ENCODE peak calls at places on chromosomes 3 and 15, in five cellular contexts. One of them, this sample, is unnamed.

GRCh38 chr15:26572606-26573350 is 200.1 kb downstream of the GABRB3 start:
- DNase-seq in AG20443: no peak
- DNase-seq in stimulated activated CD4-positive, alpha-beta T cell treated with anti-CD3 and anti-CD28 coated beads, Interleukin-4, amount 100 ng/mL, for 48 hours: no peak
- DNase-seq in PC-3: no peak
- DNase-seq in ELF-1: no peak
- DNase-seq in this sample: no peak

GRCh38 chr3:171349392-171349791 is 110.8 kb downstream of the TNIK start:
- DNase-seq in AG20443: no peak
- DNase-seq in stimulated activated CD4-positive, alpha-beta T cell treated with anti-CD3 and anti-CD28 coated beads, Interleukin-4, amount 100 ng/mL, for 48 hours: no peak
- DNase-seq in PC-3: peak
- DNase-seq in ELF-1: no peak
- DNase-seq in this sample: no peak

GRCh38 chr3:104952587-104952986 is 414.1 kb upstream of the ALCAM start:
- DNase-seq in AG20443: peak
- DNase-seq in stimulated activated CD4-positive, alpha-beta T cell treated with anti-CD3 and anti-CD28 coated beads, Interleukin-4, amount 100 ng/mL, for 48 hours: no peak
- DNase-seq in PC-3: peak
- DNase-seq in ELF-1: no peak
- DNase-seq in this sample: peak

GRCh38 chr3:86986666-86987420 is 4.1 kb downstream of the VGLL3 start:
- DNase-seq in AG20443: no peak
- DNase-seq in stimulated activated CD4-positive, alpha-beta T cell treated with anti-CD3 and anti-CD28 coated beads, Interleukin-4, amount 100 ng/mL, for 48 hours: no peak
- DNase-seq in PC-3: no peak
- DNase-seq in ELF-1: no peak
- DNase-seq in this sample: peak

GRCh38 chr3:17360991-17361390 is 381.4 kb downstream of the TBC1D5 start:
- DNase-seq in AG20443: no peak
- DNase-seq in stimulated activated CD4-positive, alpha-beta T cell treated with anti-CD3 and anti-CD28 coated beads, Interleukin-4, amount 100 ng/mL, for 48 hours: no peak
- DNase-seq in PC-3: no peak
- DNase-seq in ELF-1: no peak
- DNase-seq in this sample: no peak

GRCh38 chr3:170355738-170356595 is 1.5 kb upstream of the SKIL start:
- DNase-seq in AG20443: peak
- DNase-seq in stimulated activated CD4-positive, alpha-beta T cell treated with anti-CD3 and anti-CD28 coated beads, Interleukin-4, amount 100 ng/mL, for 48 hours: peak
- DNase-seq in PC-3: no peak
- DNase-seq in ELF-1: peak
- DNase-seq in this sample: peak

GRCh38 chr3:118187221-118187620 is 847.4 kb downstream of the IGSF11 start:
- DNase-seq in AG20443: no peak
- DNase-seq in stimulated activated CD4-positive, alpha-beta T cell treated with anti-CD3 and anti-CD28 coated beads, Interleukin-4, amount 100 ng/mL, for 48 hours: no peak
- DNase-seq in PC-3: peak
- DNase-seq in ELF-1: no peak
- DNase-seq in this sample: no peak

GRCh38 chr3:100992086-100993033 is 861 bp downstream of the ABI3BP start:
- DNase-seq in AG20443: peak
- DNase-seq in stimulated activated CD4-positive, alpha-beta T cell treated with anti-CD3 and anti-CD28 coated beads, Interleukin-4, amount 100 ng/mL, for 48 hours: no peak
- DNase-seq in PC-3: peak
- DNase-seq in ELF-1: no peak
- DNase-seq in this sample: peak

GRCh38 chr15:51731549-51732267 is 5.7 kb downstream of the LYSMD2 start:
- DNase-seq in AG20443: no peak
- DNase-seq in stimulated activated CD4-positive, alpha-beta T cell treated with anti-CD3 and anti-CD28 coated beads, Interleukin-4, amount 100 ng/mL, for 48 hours: no peak
- DNase-seq in PC-3: no peak
- DNase-seq in ELF-1: no peak
- DNase-seq in this sample: no peak

GRCh38 chr3:39415983-39416382 is 9.5 kb downstream of the RPSA start:
- DNase-seq in AG20443: no peak
- DNase-seq in stimulated activated CD4-positive, alpha-beta T cell treated with anti-CD3 and anti-CD28 coated beads, Interleukin-4, amount 100 ng/mL, for 48 hours: no peak
- DNase-seq in PC-3: peak
- DNase-seq in ELF-1: peak
- DNase-seq in this sample: no peak

GRCh38 chr3:41243183-41243582 is 43.9 kb downstream of the CTNNB1 start:
- DNase-seq in AG20443: no peak
- DNase-seq in stimulated activated CD4-positive, alpha-beta T cell treated with anti-CD3 and anti-CD28 coated beads, Interleukin-4, amount 100 ng/mL, for 48 hours: no peak
- DNase-seq in PC-3: no peak
- DNase-seq in ELF-1: no peak
- DNase-seq in this sample: no peak

GRCh38 chr3:28326458-28326926 is 22.0 kb upstream of the ZCWPW2 start:
- DNase-seq in AG20443: no peak
- DNase-seq in stimulated activated CD4-positive, alpha-beta T cell treated with anti-CD3 and anti-CD28 coated beads, Interleukin-4, amount 100 ng/mL, for 48 hours: no peak
- DNase-seq in PC-3: no peak
- DNase-seq in ELF-1: no peak
- DNase-seq in this sample: no peak

GRCh38 chr3:179929091-179929529 is 107.6 kb downstream of the PEX5L start:
- DNase-seq in AG20443: peak
- DNase-seq in stimulated activated CD4-positive, alpha-beta T cell treated with anti-CD3 and anti-CD28 coated beads, Interleukin-4, amount 100 ng/mL, for 48 hours: peak
- DNase-seq in PC-3: peak
- DNase-seq in ELF-1: peak
- DNase-seq in this sample: no peak

GRCh38 chr15:65944404-65944803 is 75.1 kb downstream of the RAB11A start:
- DNase-seq in AG20443: no peak
- DNase-seq in stimulated activated CD4-positive, alpha-beta T cell treated with anti-CD3 and anti-CD28 coated beads, Interleukin-4, amount 100 ng/mL, for 48 hours: no peak
- DNase-seq in PC-3: no peak
- DNase-seq in ELF-1: no peak
- DNase-seq in this sample: no peak

GRCh38 chr3:37861540-37862051 is at the start of gene CTDSPL:
- DNase-seq in AG20443: peak
- DNase-seq in stimulated activated CD4-positive, alpha-beta T cell treated with anti-CD3 and anti-CD28 coated beads, Interleukin-4, amount 100 ng/mL, for 48 hours: no peak
- DNase-seq in PC-3: peak
- DNase-seq in ELF-1: no peak
- DNase-seq in this sample: no peak

GRCh38 chr3:126056681-126057546 is 27.0 kb downstream of the SLC41A3 start:
- DNase-seq in AG20443: peak
- DNase-seq in stimulated activated CD4-positive, alpha-beta T cell treated with anti-CD3 and anti-CD28 coated beads, Interleukin-4, amount 100 ng/mL, for 48 hours: no peak
- DNase-seq in PC-3: no peak
- DNase-seq in ELF-1: peak
- DNase-seq in this sample: peak

GRCh38 chr15:55861115-55861514 is 118.2 kb upstream of the PRTG start:
- DNase-seq in AG20443: no peak
- DNase-seq in stimulated activated CD4-positive, alpha-beta T cell treated with anti-CD3 and anti-CD28 coated beads, Interleukin-4, amount 100 ng/mL, for 48 hours: no peak
- DNase-seq in PC-3: no peak
- DNase-seq in ELF-1: no peak
- DNase-seq in this sample: no peak

GRCh38 chr15:78049691-78050440 is 27.6 kb downstream of the TBC1D2B start:
- DNase-seq in AG20443: peak
- DNase-seq in stimulated activated CD4-positive, alpha-beta T cell treated with anti-CD3 and anti-CD28 coated beads, Interleukin-4, amount 100 ng/mL, for 48 hours: peak
- DNase-seq in PC-3: peak
- DNase-seq in ELF-1: no peak
- DNase-seq in this sample: peak

GRCh38 chr3:60674870-60675269 is 576.4 kb downstream of the FHIT start:
- DNase-seq in AG20443: no peak
- DNase-seq in stimulated activated CD4-positive, alpha-beta T cell treated with anti-CD3 and anti-CD28 coated beads, Interleukin-4, amount 100 ng/mL, for 48 hours: no peak
- DNase-seq in PC-3: no peak
- DNase-seq in ELF-1: no peak
- DNase-seq in this sample: no peak

GRCh38 chr15:81071130-81071529 is 62.9 kb upstream of the CFAP161 start:
- DNase-seq in AG20443: peak
- DNase-seq in stimulated activated CD4-positive, alpha-beta T cell treated with anti-CD3 and anti-CD28 coated beads, Interleukin-4, amount 100 ng/mL, for 48 hours: no peak
- DNase-seq in PC-3: no peak
- DNase-seq in ELF-1: no peak
- DNase-seq in this sample: no peak

GRCh38 chr3:70832035-70832795 is 519.8 kb upstream of the MDFIC2 start:
- DNase-seq in AG20443: peak
- DNase-seq in stimulated activated CD4-positive, alpha-beta T cell treated with anti-CD3 and anti-CD28 coated beads, Interleukin-4, amount 100 ng/mL, for 48 hours: no peak
- DNase-seq in PC-3: peak
- DNase-seq in ELF-1: no peak
- DNase-seq in this sample: no peak

GRCh38 chr3:8406479-8406878 is 95.1 kb upstream of the LMCD1 start:
- DNase-seq in AG20443: no peak
- DNase-seq in stimulated activated CD4-positive, alpha-beta T cell treated with anti-CD3 and anti-CD28 coated beads, Interleukin-4, amount 100 ng/mL, for 48 hours: no peak
- DNase-seq in PC-3: no peak
- DNase-seq in ELF-1: no peak
- DNase-seq in this sample: no peak

GRCh38 chr3:14472471-14473351 is 67.4 kb downstream of the GRIP2 start:
- DNase-seq in AG20443: peak
- DNase-seq in stimulated activated CD4-positive, alpha-beta T cell treated with anti-CD3 and anti-CD28 coated beads, Interleukin-4, amount 100 ng/mL, for 48 hours: peak
- DNase-seq in PC-3: peak
- DNase-seq in ELF-1: peak
- DNase-seq in this sample: peak

This sample was measured in SJSA1.